ENCODE peak calls at places on chromosomes 1 and 21, in five cellular contexts. B is lower lobe of right lung, L is Panc1, I is progenitor cell of endocrine pancreas, K is heart left ventricle. A is an unnamed sample.

GRCh38 chr1:158180741-158181576 is at the start of gene CD1D:
- DNase-seq in B (peak), L (no peak), I (peak), K (peak), A (no peak)

GRCh38 chr1:167687919-167688519 is 33.8 kb upstream of the MPZL1 start:
- DNase-seq in B (no peak), L (peak), I (peak), K (no peak), A (peak)

GRCh38 chr21:29303301-29303700 is 4.6 kb downstream of the BACH1 start:
- DNase-seq in B (no peak), L (no peak), I (no peak), K (no peak), A (no peak)

GRCh38 chr1:117812868-117813511 is 116.4 kb downstream of the GDAP2 start:
- DNase-seq in B (no peak), L (no peak), I (no peak), K (no peak), A (peak)

GRCh38 chr1:162035241-162035640 is 11.6 kb upstream of the OLFML2B start:
- DNase-seq in B (no peak), L (no peak), I (no peak), K (no peak), A (peak)

GRCh38 chr1:115705085-115706008 is 63.2 kb downstream of the CASQ2 start:
- DNase-seq in B (no peak), L (no peak), I (no peak), K (no peak), A (no peak)

GRCh38 chr21:43585924-43586411 is 73.3 kb downstream of the HSF2BP start:
- DNase-seq in B (no peak), L (peak), I (no peak), K (no peak), A (peak)

GRCh38 chr21:45276620-45277019 is 11.1 kb downstream of the POFUT2 start:
- DNase-seq in B (peak), L (no peak), I (no peak), K (no peak), A (no peak)

GRCh38 chr1:112618721-112619517 is at the start of gene ST7L:
- DNase-seq in B (peak), L (no peak), I (peak), K (peak), A (peak)

GRCh38 chr1:6447818-6448748 is 17.9 kb downstream of the TNFRSF25 start:
- DNase-seq in B (no peak), L (no peak), I (peak), K (no peak), A (no peak)

GRCh38 chr1:81999364-81999763 is 198.6 kb downstream of the ADGRL2 start:
- DNase-seq in B (no peak), L (no peak), I (no peak), K (no peak), A (no peak)

GRCh38 chr1:2786329-2787162 is 14.9 kb downstream of the TTC34 start:
- DNase-seq in B (peak), L (no peak), I (no peak), K (peak), A (no peak)

GRCh38 chr1:167491586-167492408 is 26.5 kb downstream of the CD247 start:
- DNase-seq in B (no peak), L (no peak), I (no peak), K (no peak), A (no peak)

GRCh38 chr1:16915627-16915973 is 6.1 kb upstream of the CROCC start:
- DNase-seq in B (no peak), L (no peak), I (no peak), K (no peak), A (peak)

GRCh38 chr1:227937031-227937430 is 10.7 kb downstream of the WNT9A start:
- DNase-seq in B (no peak), L (no peak), I (no peak), K (no peak), A (no peak)

GRCh38 chr1:90721210-90722194 is 4.4 kb upstream of the BARHL2 start:
- DNase-seq in B (no peak), L (peak), I (no peak), K (peak), A (peak)

GRCh38 chr21:28959367-28960099 is 33.1 kb downstream of the LTN1 start:
- DNase-seq in B (no peak), L (no peak), I (no peak), K (no peak), A (peak)

GRCh38 chr1:202938287-202938925 is 11.4 kb upstream of the KLHL12 start:
- DNase-seq in B (no peak), L (no peak), I (no peak), K (no peak), A (no peak)
- TF ChIP-seq CTCF in B (no peak), L (no peak), I (no peak), K (no peak), A (no peak)

DNA sequence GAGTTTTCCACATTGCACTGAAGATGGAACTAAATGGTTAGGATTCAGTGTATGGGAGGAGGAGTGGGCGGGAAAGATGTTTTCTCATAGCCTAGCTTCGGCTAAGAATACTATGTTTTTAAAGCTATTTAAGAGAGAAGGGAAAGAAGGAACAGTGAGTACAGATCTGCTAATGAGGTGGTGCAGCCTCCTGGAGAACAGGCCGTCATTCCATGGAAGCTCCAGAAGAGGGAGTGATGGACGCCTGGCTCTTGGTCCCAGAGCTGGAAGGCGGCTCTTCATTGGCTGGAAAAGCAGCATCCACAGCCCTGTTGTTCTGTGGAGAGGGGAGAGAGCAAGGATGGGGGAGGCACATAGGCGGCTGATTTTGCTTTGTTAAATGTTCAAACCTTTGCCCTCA is 6.9 kb downstream of the CAMK1G start:
- DNase-seq in B (no peak), L (no peak), I (no peak), K (no peak), A (no peak)
- TF ChIP-seq CTCF in B (peak), L (peak), I (peak), K (peak), A (peak)

GRCh38 chr1:70896224-70896623 is 151.4 kb downstream of the PTGER3 start:
- DNase-seq in B (no peak), L (no peak), I (no peak), K (no peak), A (peak)
- TF ChIP-seq CTCF in B (peak), L (peak), I (no peak), K (no peak), A (peak)

GRCh38 chr1:52552505-52553371 is at the start of gene TUT4:
- DNase-seq in B (peak), L (no peak), I (peak), K (peak), A (peak)
- TF ChIP-seq CTCF in B (no peak), L (no peak), I (peak), K (no peak), A (no peak)

GRCh38 chr1:40855513-40855912 is 6.7 kb downstream of the CITED4 start:
- DNase-seq in B (no peak), L (no peak), I (no peak), K (no peak), A (no peak)
- TF ChIP-seq CTCF in B (peak), L (peak), I (peak), K (no peak), A (peak)

DNA sequence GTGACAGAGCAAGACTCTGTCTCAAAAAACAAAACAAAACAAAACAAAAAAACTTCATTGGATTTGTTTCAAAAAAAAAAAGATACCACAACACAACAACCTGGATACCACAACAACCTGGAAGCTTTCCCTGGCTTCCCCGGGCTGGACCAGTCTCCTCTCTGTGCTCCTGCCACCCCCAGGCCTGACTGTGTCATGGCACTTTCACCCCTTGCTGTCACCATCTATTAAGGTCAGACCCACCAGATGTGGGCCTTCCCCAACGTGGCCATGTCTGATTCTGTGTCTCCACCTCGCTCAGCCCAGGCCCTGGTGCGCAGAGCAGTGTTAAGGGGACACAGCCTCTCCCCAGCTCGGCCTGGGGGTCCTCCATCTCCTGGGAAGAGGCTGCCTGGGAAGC is 28.3 kb upstream of the ACOT11 start:
- DNase-seq in B (no peak), L (no peak), I (no peak), K (no peak), A (no peak)
- TF ChIP-seq CTCF in B (no peak), L (no peak), I (peak), K (no peak), A (no peak)

GRCh38 chr1:154624756-154625643 is 17.0 kb upstream of the ADAR start:
- DNase-seq in B (no peak), L (no peak), I (no peak), K (no peak), A (peak)
- TF ChIP-seq CTCF in B (no peak), L (no peak), I (no peak), K (no peak), A (no peak)

GRCh38 chr1:245888809-245889208 is 618.3 kb downstream of the SMYD3 start:
- DNase-seq in B (no peak), L (peak), I (no peak), K (no peak), A (peak)
- TF ChIP-seq CTCF in B (peak), L (peak), I (peak), K (no peak), A (peak)

DNA sequence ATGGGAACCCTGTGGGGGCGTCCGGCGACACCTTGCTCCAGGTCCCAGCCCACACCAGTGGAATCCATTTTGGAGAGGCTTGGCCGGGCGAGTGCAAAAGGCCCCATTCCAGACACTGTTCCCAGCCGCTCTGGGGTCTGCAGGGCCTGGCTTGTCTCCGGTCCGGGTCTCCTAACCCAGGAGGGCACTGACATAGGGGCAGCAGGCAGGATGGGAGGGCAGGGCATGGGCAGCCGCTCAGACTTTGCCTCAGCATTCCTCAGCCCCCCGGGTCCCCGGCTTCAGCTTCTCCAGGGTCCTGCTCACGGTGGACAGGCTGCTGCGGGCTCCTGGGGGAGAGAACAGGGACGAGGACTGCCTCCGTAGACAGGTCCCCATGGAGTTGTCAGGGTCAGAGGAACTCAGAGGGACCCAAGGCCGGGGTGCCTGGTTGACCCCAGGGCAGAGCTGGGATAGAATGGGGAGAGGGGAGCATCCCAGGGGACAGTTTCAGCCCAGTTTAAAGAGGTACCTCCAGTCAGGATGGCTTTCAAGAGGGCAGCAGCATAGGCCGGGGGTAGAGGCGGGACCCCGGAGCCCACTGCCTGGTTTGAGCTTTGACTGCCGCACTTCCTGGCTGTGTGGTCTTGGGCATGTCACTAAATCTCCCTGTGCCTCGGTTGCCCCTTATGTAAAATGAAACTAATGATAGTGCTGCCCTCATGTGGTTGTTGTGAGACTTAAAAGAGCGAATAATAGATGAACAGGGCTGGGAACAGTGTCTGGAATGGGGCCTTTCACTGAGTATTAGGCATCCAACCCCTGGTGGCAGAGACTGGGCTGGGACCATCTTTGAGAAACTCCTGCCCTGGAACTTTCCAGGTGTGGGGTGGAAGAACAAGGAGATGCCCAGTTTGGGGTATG is 3.7 kb downstream of the KNCN start:
- DNase-seq in B (no peak), L (peak), I (no peak), K (peak), A (peak)
- TF ChIP-seq CTCF in B (peak), L (peak), I (peak), K (peak), A (peak)

DNA sequence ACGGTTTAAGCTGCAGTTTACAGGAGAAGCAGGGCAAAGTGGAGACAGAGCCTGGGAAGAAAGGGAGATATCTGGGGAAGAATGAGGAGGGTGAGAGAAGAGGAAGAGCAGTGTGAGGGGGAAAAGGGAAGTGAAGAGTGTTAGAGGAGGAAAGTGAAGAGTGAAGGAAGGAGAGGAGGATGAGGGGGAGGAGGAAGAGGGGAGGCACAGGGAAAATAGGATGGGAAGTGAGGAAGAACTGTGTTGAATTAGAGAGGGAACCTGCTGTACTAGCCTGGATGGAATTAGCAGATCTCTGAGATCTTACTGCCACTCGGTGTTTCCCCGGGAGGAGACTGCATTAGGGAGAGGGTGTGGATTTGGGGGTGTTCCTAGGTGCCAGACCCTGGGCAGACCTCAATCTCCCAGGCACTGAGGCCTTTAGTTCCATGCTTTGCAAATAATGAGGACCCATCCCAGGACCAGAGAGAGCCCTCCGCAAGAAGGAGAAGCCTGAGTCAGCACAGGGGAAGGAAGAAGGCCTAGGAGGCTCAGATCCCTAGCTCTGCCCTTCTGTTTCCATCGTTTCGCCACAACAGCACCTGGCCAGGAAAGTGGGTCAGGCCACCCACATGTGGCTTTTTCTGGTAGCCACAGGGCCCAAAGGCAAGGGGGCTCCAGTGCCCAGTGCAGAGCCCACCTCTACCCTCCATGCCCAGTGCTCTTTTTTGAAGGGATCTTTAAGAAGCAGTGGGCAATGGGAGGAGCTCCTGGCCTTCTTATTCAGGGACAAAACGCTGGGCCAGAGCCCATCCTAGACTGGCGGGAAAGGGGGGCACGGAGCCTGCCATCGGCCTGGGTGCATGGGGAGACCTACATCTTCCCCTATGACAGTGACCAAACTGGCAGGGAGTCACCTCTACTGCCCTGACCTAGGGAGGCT is 2.0 kb downstream of the LRRN2 start:
- DNase-seq in B (no peak), L (no peak), I (no peak), K (no peak), A (no peak)
- TF ChIP-seq CTCF in B (no peak), L (no peak), I (no peak), K (no peak), A (no peak)

A was measured in fibroblast of the aortic adventitia.